ENCODE peak calls at places on chromosomes 4 and X, in seven cellular contexts. One of them, this sample, is unnamed.

GRCh38 chr4:73967891-73968290 is 13.9 kb downstream of the PF4 start:
- DNase-seq in cardiac muscle cell: no peak
- DNase-seq in central memory CD4-positive, alpha-beta T cell: no peak
- DNase-seq in stimulated activated CD4-positive, alpha-beta T cell treated with anti-CD3 and anti-CD28 coated beads, Interleukin-15, amount 100 ng/mL, for 1 hour: no peak
- DNase-seq in activated T-helper 1 cell treated with anti-CD3 and anti-CD28 coated beads, Interleukin-12 subunit alpha, Interleukin-12 subunit beta, Interleukin-2, Interleukin-4 antibody, amounts not matched to agents 30 ng/mL and 10 ng/mL and 1 ng/mL, durations not matched to agents 14 hours and 24 hours and 36 hours: no peak
- DNase-seq in NK-92 treated with Interleukin-12 subunit alpha and Interleukin-12 subunit beta, amount 100 ng/mL, for 24 hours: no peak
- DNase-seq in sigmoid colon: no peak
- DNase-seq in this sample: no peak

GRCh38 chr4:128958194-128958593 is 135.1 kb downstream of the SCLT1 start:
- DNase-seq in activated T-helper 1 cell treated with anti-CD3 and anti-CD28 coated beads, Interleukin-12 subunit alpha, Interleukin-12 subunit beta, Interleukin-2, Interleukin-4 antibody, amounts not matched to agents 30 ng/mL and 10 ng/mL and 1 ng/mL, durations not matched to agents 14 hours and 24 hours and 36 hours: no peak
- DNase-seq in cardiac muscle cell: peak; percentile 24
- DNase-seq in NK-92 treated with Interleukin-12 subunit alpha and Interleukin-12 subunit beta, amount 100 ng/mL, for 24 hours: no peak
- DNase-seq in stimulated activated CD4-positive, alpha-beta T cell treated with anti-CD3 and anti-CD28 coated beads, Interleukin-15, amount 100 ng/mL, for 1 hour: no peak
- DNase-seq in central memory CD4-positive, alpha-beta T cell: no peak
- DNase-seq in sigmoid colon: no peak
- DNase-seq in this sample: no peak

GRCh38 chr4:108483650-108484049 is 136.7 kb upstream of the RPL34 start:
- DNase-seq in activated T-helper 1 cell treated with anti-CD3 and anti-CD28 coated beads, Interleukin-12 subunit alpha, Interleukin-12 subunit beta, Interleukin-2, Interleukin-4 antibody, amounts not matched to agents 30 ng/mL and 10 ng/mL and 1 ng/mL, durations not matched to agents 14 hours and 24 hours and 36 hours: no peak
- DNase-seq in central memory CD4-positive, alpha-beta T cell: no peak
- DNase-seq in stimulated activated CD4-positive, alpha-beta T cell treated with anti-CD3 and anti-CD28 coated beads, Interleukin-15, amount 100 ng/mL, for 1 hour: no peak
- DNase-seq in NK-92 treated with Interleukin-12 subunit alpha and Interleukin-12 subunit beta, amount 100 ng/mL, for 24 hours: no peak
- DNase-seq in cardiac muscle cell: no peak
- DNase-seq in sigmoid colon: no peak
- DNase-seq in this sample: no peak

GRCh38 chr4:80423553-80424224 is 88.2 kb downstream of the CFAP299 start:
- DNase-seq in central memory CD4-positive, alpha-beta T cell: no peak
- DNase-seq in stimulated activated CD4-positive, alpha-beta T cell treated with anti-CD3 and anti-CD28 coated beads, Interleukin-15, amount 100 ng/mL, for 1 hour: no peak
- DNase-seq in sigmoid colon: no peak
- DNase-seq in NK-92 treated with Interleukin-12 subunit alpha and Interleukin-12 subunit beta, amount 100 ng/mL, for 24 hours: no peak
- DNase-seq in cardiac muscle cell: peak; percentile 1
- DNase-seq in activated T-helper 1 cell treated with anti-CD3 and anti-CD28 coated beads, Interleukin-12 subunit alpha, Interleukin-12 subunit beta, Interleukin-2, Interleukin-4 antibody, amounts not matched to agents 30 ng/mL and 10 ng/mL and 1 ng/mL, durations not matched to agents 14 hours and 24 hours and 36 hours: no peak
- DNase-seq in this sample: no peak

GRCh38 chrX:46681849-46682248 is 77.1 kb downstream of the SLC9A7 start:
- DNase-seq in stimulated activated CD4-positive, alpha-beta T cell treated with anti-CD3 and anti-CD28 coated beads, Interleukin-15, amount 100 ng/mL, for 1 hour: no peak
- DNase-seq in cardiac muscle cell: no peak
- DNase-seq in sigmoid colon: no peak
- DNase-seq in activated T-helper 1 cell treated with anti-CD3 and anti-CD28 coated beads, Interleukin-12 subunit alpha, Interleukin-12 subunit beta, Interleukin-2, Interleukin-4 antibody, amounts not matched to agents 30 ng/mL and 10 ng/mL and 1 ng/mL, durations not matched to agents 14 hours and 24 hours and 36 hours: no peak
- DNase-seq in central memory CD4-positive, alpha-beta T cell: no peak
- DNase-seq in NK-92 treated with Interleukin-12 subunit alpha and Interleukin-12 subunit beta, amount 100 ng/mL, for 24 hours: no peak
- DNase-seq in this sample: no peak

GRCh38 chr4:26779674-26780073 is 81.0 kb upstream of the STIM2 start:
- DNase-seq in central memory CD4-positive, alpha-beta T cell: no peak
- DNase-seq in NK-92 treated with Interleukin-12 subunit alpha and Interleukin-12 subunit beta, amount 100 ng/mL, for 24 hours: no peak
- DNase-seq in stimulated activated CD4-positive, alpha-beta T cell treated with anti-CD3 and anti-CD28 coated beads, Interleukin-15, amount 100 ng/mL, for 1 hour: no peak
- DNase-seq in sigmoid colon: no peak
- DNase-seq in activated T-helper 1 cell treated with anti-CD3 and anti-CD28 coated beads, Interleukin-12 subunit alpha, Interleukin-12 subunit beta, Interleukin-2, Interleukin-4 antibody, amounts not matched to agents 30 ng/mL and 10 ng/mL and 1 ng/mL, durations not matched to agents 14 hours and 24 hours and 36 hours: no peak
- DNase-seq in cardiac muscle cell: peak; percentile 65
- DNase-seq in this sample: no peak

GRCh38 chr4:832536-832935 is 6.6 kb upstream of the CPLX1 start:
- DNase-seq in central memory CD4-positive, alpha-beta T cell: no peak
- DNase-seq in stimulated activated CD4-positive, alpha-beta T cell treated with anti-CD3 and anti-CD28 coated beads, Interleukin-15, amount 100 ng/mL, for 1 hour: no peak
- DNase-seq in activated T-helper 1 cell treated with anti-CD3 and anti-CD28 coated beads, Interleukin-12 subunit alpha, Interleukin-12 subunit beta, Interleukin-2, Interleukin-4 antibody, amounts not matched to agents 30 ng/mL and 10 ng/mL and 1 ng/mL, durations not matched to agents 14 hours and 24 hours and 36 hours: no peak
- DNase-seq in NK-92 treated with Interleukin-12 subunit alpha and Interleukin-12 subunit beta, amount 100 ng/mL, for 24 hours: no peak
- DNase-seq in cardiac muscle cell: no peak
- DNase-seq in sigmoid colon: no peak
- DNase-seq in this sample: no peak

GRCh38 chr4:139523076-139523475 is 32.9 kb downstream of the SETD7 start:
- DNase-seq in central memory CD4-positive, alpha-beta T cell: no peak
- DNase-seq in cardiac muscle cell: peak; percentile 29
- DNase-seq in NK-92 treated with Interleukin-12 subunit alpha and Interleukin-12 subunit beta, amount 100 ng/mL, for 24 hours: no peak
- DNase-seq in activated T-helper 1 cell treated with anti-CD3 and anti-CD28 coated beads, Interleukin-12 subunit alpha, Interleukin-12 subunit beta, Interleukin-2, Interleukin-4 antibody, amounts not matched to agents 30 ng/mL and 10 ng/mL and 1 ng/mL, durations not matched to agents 14 hours and 24 hours and 36 hours: no peak
- DNase-seq in sigmoid colon: no peak
- DNase-seq in stimulated activated CD4-positive, alpha-beta T cell treated with anti-CD3 and anti-CD28 coated beads, Interleukin-15, amount 100 ng/mL, for 1 hour: no peak
- DNase-seq in this sample: no peak

GRCh38 chr4:182089326-182089725 is 153.9 kb upstream of the TENM3 start:
- DNase-seq in sigmoid colon: no peak
- DNase-seq in stimulated activated CD4-positive, alpha-beta T cell treated with anti-CD3 and anti-CD28 coated beads, Interleukin-15, amount 100 ng/mL, for 1 hour: no peak
- DNase-seq in NK-92 treated with Interleukin-12 subunit alpha and Interleukin-12 subunit beta, amount 100 ng/mL, for 24 hours: no peak
- DNase-seq in central memory CD4-positive, alpha-beta T cell: no peak
- DNase-seq in activated T-helper 1 cell treated with anti-CD3 and anti-CD28 coated beads, Interleukin-12 subunit alpha, Interleukin-12 subunit beta, Interleukin-2, Interleukin-4 antibody, amounts not matched to agents 30 ng/mL and 10 ng/mL and 1 ng/mL, durations not matched to agents 14 hours and 24 hours and 36 hours: no peak
- DNase-seq in cardiac muscle cell: no peak
- DNase-seq in this sample: no peak

GRCh38 chr4:182880387-182881356 is 36.5 kb downstream of the DCTD start:
- DNase-seq in sigmoid colon: peak; percentile 85
- DNase-seq in NK-92 treated with Interleukin-12 subunit alpha and Interleukin-12 subunit beta, amount 100 ng/mL, for 24 hours: no peak
- DNase-seq in activated T-helper 1 cell treated with anti-CD3 and anti-CD28 coated beads, Interleukin-12 subunit alpha, Interleukin-12 subunit beta, Interleukin-2, Interleukin-4 antibody, amounts not matched to agents 30 ng/mL and 10 ng/mL and 1 ng/mL, durations not matched to agents 14 hours and 24 hours and 36 hours: no peak
- DNase-seq in stimulated activated CD4-positive, alpha-beta T cell treated with anti-CD3 and anti-CD28 coated beads, Interleukin-15, amount 100 ng/mL, for 1 hour: no peak
- DNase-seq in cardiac muscle cell: peak; percentile 59
- DNase-seq in central memory CD4-positive, alpha-beta T cell: no peak
- DNase-seq in this sample: no peak

GRCh38 chrX:147911192-147912022 is at the start of gene FMR1:
- DNase-seq in cardiac muscle cell: peak; percentile 94
- DNase-seq in NK-92 treated with Interleukin-12 subunit alpha and Interleukin-12 subunit beta, amount 100 ng/mL, for 24 hours: peak; percentile 79
- DNase-seq in sigmoid colon: peak; percentile 97
- DNase-seq in central memory CD4-positive, alpha-beta T cell: peak; percentile 94
- DNase-seq in stimulated activated CD4-positive, alpha-beta T cell treated with anti-CD3 and anti-CD28 coated beads, Interleukin-15, amount 100 ng/mL, for 1 hour: peak; percentile 86
- DNase-seq in activated T-helper 1 cell treated with anti-CD3 and anti-CD28 coated beads, Interleukin-12 subunit alpha, Interleukin-12 subunit beta, Interleukin-2, Interleukin-4 antibody, amounts not matched to agents 30 ng/mL and 10 ng/mL and 1 ng/mL, durations not matched to agents 14 hours and 24 hours and 36 hours: peak; percentile 91
- DNase-seq in this sample: peak; percentile 74

GRCh38 chr4:96162631-96163030 is 322.7 kb downstream of the PDHA2 start:
- DNase-seq in activated T-helper 1 cell treated with anti-CD3 and anti-CD28 coated beads, Interleukin-12 subunit alpha, Interleukin-12 subunit beta, Interleukin-2, Interleukin-4 antibody, amounts not matched to agents 30 ng/mL and 10 ng/mL and 1 ng/mL, durations not matched to agents 14 hours and 24 hours and 36 hours: no peak
- DNase-seq in NK-92 treated with Interleukin-12 subunit alpha and Interleukin-12 subunit beta, amount 100 ng/mL, for 24 hours: no peak
- DNase-seq in central memory CD4-positive, alpha-beta T cell: no peak
- DNase-seq in cardiac muscle cell: peak; percentile 31
- DNase-seq in sigmoid colon: no peak
- DNase-seq in stimulated activated CD4-positive, alpha-beta T cell treated with anti-CD3 and anti-CD28 coated beads, Interleukin-15, amount 100 ng/mL, for 1 hour: no peak
- DNase-seq in this sample: no peak

GRCh38 chr4:4521069-4521468 is 20.8 kb downstream of the STX18 start:
- DNase-seq in sigmoid colon: no peak
- DNase-seq in central memory CD4-positive, alpha-beta T cell: no peak
- DNase-seq in activated T-helper 1 cell treated with anti-CD3 and anti-CD28 coated beads, Interleukin-12 subunit alpha, Interleukin-12 subunit beta, Interleukin-2, Interleukin-4 antibody, amounts not matched to agents 30 ng/mL and 10 ng/mL and 1 ng/mL, durations not matched to agents 14 hours and 24 hours and 36 hours: no peak
- DNase-seq in cardiac muscle cell: no peak
- DNase-seq in NK-92 treated with Interleukin-12 subunit alpha and Interleukin-12 subunit beta, amount 100 ng/mL, for 24 hours: no peak
- DNase-seq in stimulated activated CD4-positive, alpha-beta T cell treated with anti-CD3 and anti-CD28 coated beads, Interleukin-15, amount 100 ng/mL, for 1 hour: no peak
- DNase-seq in this sample: no peak

GRCh38 chr4:80307183-80307735 is 28.3 kb upstream of the CFAP299 start:
- DNase-seq in stimulated activated CD4-positive, alpha-beta T cell treated with anti-CD3 and anti-CD28 coated beads, Interleukin-15, amount 100 ng/mL, for 1 hour: no peak
- DNase-seq in activated T-helper 1 cell treated with anti-CD3 and anti-CD28 coated beads, Interleukin-12 subunit alpha, Interleukin-12 subunit beta, Interleukin-2, Interleukin-4 antibody, amounts not matched to agents 30 ng/mL and 10 ng/mL and 1 ng/mL, durations not matched to agents 14 hours and 24 hours and 36 hours: no peak
- DNase-seq in central memory CD4-positive, alpha-beta T cell: no peak
- DNase-seq in NK-92 treated with Interleukin-12 subunit alpha and Interleukin-12 subunit beta, amount 100 ng/mL, for 24 hours: no peak
- DNase-seq in sigmoid colon: no peak
- DNase-seq in cardiac muscle cell: peak; percentile 18
- DNase-seq in this sample: no peak

GRCh38 chr4:29553842-29554241 is 1166.3 kb upstream of the PCDH7 start:
- DNase-seq in activated T-helper 1 cell treated with anti-CD3 and anti-CD28 coated beads, Interleukin-12 subunit alpha, Interleukin-12 subunit beta, Interleukin-2, Interleukin-4 antibody, amounts not matched to agents 30 ng/mL and 10 ng/mL and 1 ng/mL, durations not matched to agents 14 hours and 24 hours and 36 hours: no peak
- DNase-seq in stimulated activated CD4-positive, alpha-beta T cell treated with anti-CD3 and anti-CD28 coated beads, Interleukin-15, amount 100 ng/mL, for 1 hour: no peak
- DNase-seq in cardiac muscle cell: no peak
- DNase-seq in sigmoid colon: no peak
- DNase-seq in NK-92 treated with Interleukin-12 subunit alpha and Interleukin-12 subunit beta, amount 100 ng/mL, for 24 hours: no peak
- DNase-seq in central memory CD4-positive, alpha-beta T cell: no peak
- DNase-seq in this sample: no peak

GRCh38 chr4:185729300-185729912 is 82.6 kb downstream of the SORBS2 start:
- DNase-seq in stimulated activated CD4-positive, alpha-beta T cell treated with anti-CD3 and anti-CD28 coated beads, Interleukin-15, amount 100 ng/mL, for 1 hour: no peak
- DNase-seq in NK-92 treated with Interleukin-12 subunit alpha and Interleukin-12 subunit beta, amount 100 ng/mL, for 24 hours: no peak
- DNase-seq in sigmoid colon: no peak
- DNase-seq in cardiac muscle cell: peak; percentile 68
- DNase-seq in central memory CD4-positive, alpha-beta T cell: no peak
- DNase-seq in activated T-helper 1 cell treated with anti-CD3 and anti-CD28 coated beads, Interleukin-12 subunit alpha, Interleukin-12 subunit beta, Interleukin-2, Interleukin-4 antibody, amounts not matched to agents 30 ng/mL and 10 ng/mL and 1 ng/mL, durations not matched to agents 14 hours and 24 hours and 36 hours: no peak
- DNase-seq in this sample: no peak

GRCh38 chr4:74875451-74875850 is 57.5 kb upstream of the PARM1 start:
- DNase-seq in cardiac muscle cell: no peak
- DNase-seq in stimulated activated CD4-positive, alpha-beta T cell treated with anti-CD3 and anti-CD28 coated beads, Interleukin-15, amount 100 ng/mL, for 1 hour: no peak
- DNase-seq in central memory CD4-positive, alpha-beta T cell: no peak
- DNase-seq in sigmoid colon: no peak
- DNase-seq in activated T-helper 1 cell treated with anti-CD3 and anti-CD28 coated beads, Interleukin-12 subunit alpha, Interleukin-12 subunit beta, Interleukin-2, Interleukin-4 antibody, amounts not matched to agents 30 ng/mL and 10 ng/mL and 1 ng/mL, durations not matched to agents 14 hours and 24 hours and 36 hours: no peak
- DNase-seq in NK-92 treated with Interleukin-12 subunit alpha and Interleukin-12 subunit beta, amount 100 ng/mL, for 24 hours: no peak
- DNase-seq in this sample: no peak

GRCh38 chr4:123624959-123625358 is 228.4 kb downstream of the SPRY1 start:
- DNase-seq in sigmoid colon: no peak
- DNase-seq in stimulated activated CD4-positive, alpha-beta T cell treated with anti-CD3 and anti-CD28 coated beads, Interleukin-15, amount 100 ng/mL, for 1 hour: no peak
- DNase-seq in cardiac muscle cell: no peak
- DNase-seq in activated T-helper 1 cell treated with anti-CD3 and anti-CD28 coated beads, Interleukin-12 subunit alpha, Interleukin-12 subunit beta, Interleukin-2, Interleukin-4 antibody, amounts not matched to agents 30 ng/mL and 10 ng/mL and 1 ng/mL, durations not matched to agents 14 hours and 24 hours and 36 hours: no peak
- DNase-seq in NK-92 treated with Interleukin-12 subunit alpha and Interleukin-12 subunit beta, amount 100 ng/mL, for 24 hours: no peak
- DNase-seq in central memory CD4-positive, alpha-beta T cell: no peak
- DNase-seq in this sample: no peak

GRCh38 chr4:112031712-112032328 is 113.4 kb upstream of the FAM241A start:
- DNase-seq in cardiac muscle cell: peak; percentile 75
- DNase-seq in activated T-helper 1 cell treated with anti-CD3 and anti-CD28 coated beads, Interleukin-12 subunit alpha, Interleukin-12 subunit beta, Interleukin-2, Interleukin-4 antibody, amounts not matched to agents 30 ng/mL and 10 ng/mL and 1 ng/mL, durations not matched to agents 14 hours and 24 hours and 36 hours: no peak
- DNase-seq in sigmoid colon: no peak
- DNase-seq in NK-92 treated with Interleukin-12 subunit alpha and Interleukin-12 subunit beta, amount 100 ng/mL, for 24 hours: no peak
- DNase-seq in stimulated activated CD4-positive, alpha-beta T cell treated with anti-CD3 and anti-CD28 coated beads, Interleukin-15, amount 100 ng/mL, for 1 hour: no peak
- DNase-seq in central memory CD4-positive, alpha-beta T cell: no peak
- DNase-seq in this sample: peak; percentile 41

GRCh38 chrX:131792789-131793462 is 230.2 kb upstream of the STK26 start:
- DNase-seq in central memory CD4-positive, alpha-beta T cell: peak; percentile 88
- DNase-seq in sigmoid colon: peak; percentile 95
- DNase-seq in NK-92 treated with Interleukin-12 subunit alpha and Interleukin-12 subunit beta, amount 100 ng/mL, for 24 hours: no peak
- DNase-seq in stimulated activated CD4-positive, alpha-beta T cell treated with anti-CD3 and anti-CD28 coated beads, Interleukin-15, amount 100 ng/mL, for 1 hour: no peak
- DNase-seq in activated T-helper 1 cell treated with anti-CD3 and anti-CD28 coated beads, Interleukin-12 subunit alpha, Interleukin-12 subunit beta, Interleukin-2, Interleukin-4 antibody, amounts not matched to agents 30 ng/mL and 10 ng/mL and 1 ng/mL, durations not matched to agents 14 hours and 24 hours and 36 hours: no peak
- DNase-seq in cardiac muscle cell: no peak
- DNase-seq in this sample: no peak

GRCh38 chrX:25851141-25851540 is 287.0 kb upstream of the MAGEB18 start:
- DNase-seq in activated T-helper 1 cell treated with anti-CD3 and anti-CD28 coated beads, Interleukin-12 subunit alpha, Interleukin-12 subunit beta, Interleukin-2, Interleukin-4 antibody, amounts not matched to agents 30 ng/mL and 10 ng/mL and 1 ng/mL, durations not matched to agents 14 hours and 24 hours and 36 hours: no peak
- DNase-seq in sigmoid colon: no peak
- DNase-seq in cardiac muscle cell: no peak
- DNase-seq in stimulated activated CD4-positive, alpha-beta T cell treated with anti-CD3 and anti-CD28 coated beads, Interleukin-15, amount 100 ng/mL, for 1 hour: no peak
- DNase-seq in NK-92 treated with Interleukin-12 subunit alpha and Interleukin-12 subunit beta, amount 100 ng/mL, for 24 hours: no peak
- DNase-seq in central memory CD4-positive, alpha-beta T cell: no peak
- DNase-seq in this sample: no peak

GRCh38 chrX:156004256-156004655 is 6.8 kb downstream of the IL9R start:
- DNase-seq in activated T-helper 1 cell treated with anti-CD3 and anti-CD28 coated beads, Interleukin-12 subunit alpha, Interleukin-12 subunit beta, Interleukin-2, Interleukin-4 antibody, amounts not matched to agents 30 ng/mL and 10 ng/mL and 1 ng/mL, durations not matched to agents 14 hours and 24 hours and 36 hours: no peak
- DNase-seq in NK-92 treated with Interleukin-12 subunit alpha and Interleukin-12 subunit beta, amount 100 ng/mL, for 24 hours: no peak
- DNase-seq in central memory CD4-positive, alpha-beta T cell: no peak
- DNase-seq in sigmoid colon: no peak
- DNase-seq in stimulated activated CD4-positive, alpha-beta T cell treated with anti-CD3 and anti-CD28 coated beads, Interleukin-15, amount 100 ng/mL, for 1 hour: no peak
- DNase-seq in cardiac muscle cell: no peak
- DNase-seq in this sample: no peak

GRCh38 chr4:336099-336892 is 1.3 kb upstream of the ZNF141 start:
- DNase-seq in cardiac muscle cell: peak; percentile 24
- DNase-seq in sigmoid colon: peak; percentile 70
- DNase-seq in activated T-helper 1 cell treated with anti-CD3 and anti-CD28 coated beads, Interleukin-12 subunit alpha, Interleukin-12 subunit beta, Interleukin-2, Interleukin-4 antibody, amounts not matched to agents 30 ng/mL and 10 ng/mL and 1 ng/mL, durations not matched to agents 14 hours and 24 hours and 36 hours: no peak
- DNase-seq in central memory CD4-positive, alpha-beta T cell: no peak
- DNase-seq in NK-92 treated with Interleukin-12 subunit alpha and Interleukin-12 subunit beta, amount 100 ng/mL, for 24 hours: no peak
- DNase-seq in stimulated activated CD4-positive, alpha-beta T cell treated with anti-CD3 and anti-CD28 coated beads, Interleukin-15, amount 100 ng/mL, for 1 hour: no peak
- DNase-seq in this sample: no peak